ENCODE peak calls at places on chromosomes 2 and 18, in seven cellular contexts. G is cardiac muscle cell, W is foreskin keratinocyte, Q is right lobe of liver, H is transverse colon, I is AG10803, R is fibroblast of the aortic adventitia. U is an unnamed sample.

GRCh38 chr2:189096769-189097447 is 82.7 kb downstream of the COL5A2 start:
- DNase-seq in G (peak; percentile 19), W (peak; percentile 86), Q (no peak), H (no peak), I (peak; percentile 87), R (peak; percentile 92), U (no peak)

GRCh38 chr2:145075454-145076062 is 555.6 kb upstream of the ZEB2 start:
- DNase-seq in G (no peak), W (no peak), Q (no peak), H (no peak), I (peak; percentile 44), R (no peak), U (no peak)

GRCh38 chr2:170524828-170525565 is 190.1 kb upstream of the SP5 start:
- DNase-seq in G (no peak), W (no peak), Q (no peak), H (no peak), I (peak; percentile 12), R (peak; percentile 2), U (no peak)

GRCh38 chr2:13545320-13545719 is 828.6 kb downstream of the TRIB2 start:
- DNase-seq in G (no peak), W (no peak), Q (no peak), H (no peak), I (no peak), R (no peak), U (no peak)

GRCh38 chr18:42614619-42615293 is 500.7 kb downstream of the RIT2 start:
- DNase-seq in G (no peak), W (no peak), Q (no peak), H (no peak), I (no peak), R (peak; percentile 48), U (no peak)

GRCh38 chr2:86216577-86217555 is 17.6 kb downstream of the MRPL35 start:
- DNase-seq in G (no peak), W (peak; percentile 36), Q (no peak), H (no peak), I (peak; percentile 53), R (peak; percentile 54), U (no peak)

GRCh38 chr2:20186078-20186854 is 38.7 kb downstream of the SDC1 start:
- DNase-seq in G (peak; percentile 36), W (peak; percentile 33), Q (peak; percentile 48), H (peak; percentile 84), I (no peak), R (peak; percentile 27), U (no peak)

GRCh38 chr2:17935242-17935885 is 56.9 kb downstream of the KCNS3 start:
- DNase-seq in G (no peak), W (no peak), Q (no peak), H (no peak), I (no peak), R (no peak), U (no peak)

GRCh38 chr2:25328152-25329085 is 13.3 kb downstream of the DNMT3A start:
- DNase-seq in G (no peak), W (no peak), Q (no peak), H (no peak), I (no peak), R (no peak), U (no peak)

GRCh38 chr2:202046577-202046976 is 12.9 kb downstream of the FZD7 start:
- DNase-seq in G (no peak), W (no peak), Q (no peak), H (no peak), I (no peak), R (no peak), U (no peak)

GRCh38 chr18:45109271-45109670 is 428.6 kb downstream of the SETBP1 start:
- DNase-seq in G (no peak), W (no peak), Q (no peak), H (no peak), I (peak; percentile 46), R (no peak), U (no peak)

GRCh38 chr18:22915337-22915736 is 17.8 kb upstream of the RBBP8 start:
- DNase-seq in G (no peak), W (no peak), Q (no peak), H (no peak), I (no peak), R (no peak), U (no peak)

GRCh38 chr2:206642075-206643025 is at the start of gene FAM237A:
- DNase-seq in G (peak; percentile 87), W (peak; percentile 37), Q (peak; percentile 53), H (no peak), I (peak; percentile 56), R (peak; percentile 81), U (no peak)

GRCh38 chr18:12038082-12038660 is 55.5 kb upstream of the ANKRD62 start:
- DNase-seq in G (no peak), W (peak; percentile 44), Q (no peak), H (peak; percentile 26), I (no peak), R (no peak), U (no peak)

GRCh38 chr2:172893654-172894053 is 158.0 kb downstream of the RAPGEF4 start:
- DNase-seq in G (no peak), W (no peak), Q (no peak), H (no peak), I (no peak), R (no peak), U (no peak)

GRCh38 chr18:31819106-31819924 is 58.6 kb upstream of the SLC25A52 start:
- DNase-seq in G (peak; percentile 69), W (peak; percentile 48), Q (no peak), H (no peak), I (peak; percentile 49), R (peak; percentile 69), U (peak; percentile 29)

GRCh38 chr18:79203017-79203605 is 133.9 kb downstream of the ATP9B start:
- DNase-seq in G (no peak), W (peak; percentile 95), Q (no peak), H (no peak), I (no peak), R (no peak), U (no peak)

GRCh38 chr2:222844323-222844722 is 16.5 kb upstream of the ACSL3 start:
- DNase-seq in G (no peak), W (peak; percentile 79), Q (no peak), H (no peak), I (peak; percentile 85), R (peak; percentile 95), U (no peak)

GRCh38 chr18:57004366-57005121 is 142.3 kb upstream of the BOD1L2 start:
- DNase-seq in G (no peak), W (peak; percentile 61), Q (no peak), H (no peak), I (peak; percentile 37), R (peak; percentile 57), U (peak; percentile 54)

GRCh38 chr2:65353046-65353445 is 79.4 kb downstream of the SPRED2 start:
- DNase-seq in G (peak; percentile 46), W (no peak), Q (no peak), H (no peak), I (no peak), R (no peak), U (no peak)
- TF ChIP-seq CTCF in G (no peak), W (peak; percentile 16), Q (no peak), H (no peak), I (no peak), R (no peak), U (peak; percentile 41)

GRCh38 chr2:10901565-10901964 is 10.2 kb upstream of the KCNF1 start:
- DNase-seq in G (no peak), W (no peak), Q (no peak), H (no peak), I (no peak), R (no peak), U (no peak)

GRCh38 chr2:10897956-10898355 is 13.8 kb upstream of the KCNF1 start:
- DNase-seq in G (no peak), W (no peak), Q (no peak), H (no peak), I (peak; percentile 25), R (no peak), U (no peak)

GRCh38 chr2:10901160-10901559 is 10.6 kb upstream of the KCNF1 start:
- DNase-seq in G (no peak), W (peak; percentile 79), Q (no peak), H (no peak), I (peak; percentile 43), R (no peak), U (no peak)

GRCh38 chr2:10903861-10904210 is 7.9 kb upstream of the KCNF1 start:
- DNase-seq in G (no peak), W (no peak), Q (no peak), H (no peak), I (no peak), R (no peak), U (no peak)

GRCh38 chr2:10900216-10901109 is 11.3 kb upstream of the KCNF1 start:
- DNase-seq in G (peak; percentile 30), W (no peak), Q (no peak), H (peak; percentile 62), I (no peak), R (no peak), U (no peak)
- TF ChIP-seq CTCF in G (peak; percentile 39), W (peak; percentile 43), Q (peak; percentile 29), H (peak; percentile 64), I (peak; percentile 31), R (no peak), U (peak; percentile 40)

DNA sequence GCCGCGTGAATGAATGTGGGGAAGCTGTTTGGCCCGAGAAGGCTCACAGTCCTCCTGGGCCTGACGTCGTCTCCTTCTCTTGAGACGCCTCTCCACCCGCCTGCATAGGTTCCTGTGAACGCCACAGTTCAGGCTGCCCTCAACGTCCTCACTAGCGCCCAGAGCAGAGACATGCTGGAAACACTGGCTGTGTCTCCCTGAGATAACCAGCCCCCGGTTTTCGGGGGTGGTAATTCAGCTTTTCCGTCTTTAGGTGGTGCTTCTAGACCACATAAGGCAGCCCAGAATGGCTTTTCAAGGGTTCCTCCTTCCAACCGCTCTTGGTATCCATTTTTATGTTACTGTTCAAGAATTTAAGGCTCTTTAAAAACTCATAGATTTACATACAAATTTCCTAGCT is 110.4 kb upstream of the PXDN start:
- DNase-seq in G (peak; percentile 77), W (no peak), Q (no peak), H (no peak), I (peak; percentile 17), R (peak; percentile 53), U (no peak)
- TF ChIP-seq CTCF in G (peak; percentile 27), W (peak; percentile 43), Q (no peak), H (no peak), I (peak; percentile 40), R (peak; percentile 50), U (peak; percentile 5)

GRCh38 chr2:45840481-45840880 is 189.0 kb downstream of the PRKCE start:
- DNase-seq in G (no peak), W (no peak), Q (no peak), H (no peak), I (no peak), R (no peak), U (no peak)
- TF ChIP-seq CTCF in G (no peak), W (no peak), Q (no peak), H (no peak), I (no peak), R (no peak), U (no peak)

DNA sequence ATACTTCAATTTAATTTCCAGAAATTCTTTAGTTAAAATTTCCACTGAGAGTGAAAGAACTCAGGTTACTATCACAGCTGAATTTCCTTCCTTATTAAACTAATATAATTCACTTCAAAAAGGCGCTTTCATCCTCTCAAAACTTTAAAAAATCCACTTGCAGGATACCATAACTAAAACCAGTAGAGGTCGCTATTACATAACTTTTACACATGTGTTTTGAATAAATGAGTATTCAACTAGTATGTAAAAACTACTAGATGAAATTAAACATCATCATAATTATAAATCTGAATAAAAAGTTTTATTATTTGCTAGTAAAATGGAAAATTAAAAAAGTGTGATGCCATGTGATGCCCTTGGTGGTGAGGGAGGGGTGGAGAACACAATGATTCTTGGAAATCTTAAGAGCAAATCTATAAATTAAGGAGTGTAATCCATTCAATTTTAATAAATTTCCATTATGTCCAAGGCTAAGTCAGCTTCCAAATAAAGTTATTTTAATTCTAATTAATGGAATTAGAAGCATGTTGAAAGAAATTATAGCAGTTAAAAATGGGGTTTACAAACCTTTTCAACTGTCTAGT is 61.4 kb downstream of the SOS1 start:
- DNase-seq in G (peak; percentile 72), W (peak; percentile 35), Q (no peak), H (no peak), I (peak; percentile 53), R (peak; percentile 76), U (peak; percentile 27)
- TF ChIP-seq CTCF in G (peak; percentile 57), W (peak; percentile 82), Q (peak; percentile 64), H (peak; percentile 66), I (peak; percentile 72), R (peak; percentile 55), U (peak; percentile 42)

U was measured in GM12864.